ENCODE peak calls at places on chromosomes 7 and 10, in six cellular contexts. J, O, X, G, K and I are unnamed samples. For H3K27me3, the result is how much of the 10 kb centered on the place peaks cover.

GRCh38 chr7:30379131-30379530 is 94.7 kb downstream of the ZNRF2 start:
- DNase-seq in G (no peak), O (no peak), X (no peak), K (no peak), J (peak), I (no peak)

GRCh38 chr10:68231916-68232315 is at the start of gene ATOH7:
- DNase-seq in X (no peak), J (no peak), K (no peak), G (no peak), O (no peak), I (no peak)

GRCh38 chr10:71092812-71093391 is 119.5 kb upstream of the UNC5B start:
- DNase-seq in J (no peak), G (no peak), O (no peak), X (no peak), K (no peak), I (no peak)

GRCh38 chr7:98372993-98373392 is 27.9 kb downstream of the BAIAP2L1 start:
- DNase-seq in K (no peak), O (no peak), X (peak), G (no peak), J (peak), I (no peak)

GRCh38 chr7:36286241-36286640 is 103.4 kb upstream of the ANLN start:
- DNase-seq in K (no peak), J (no peak), G (peak), X (no peak), O (no peak), I (peak)

GRCh38 chr7:96388166-96388565 is 66.3 kb upstream of the SLC25A13 start:
- DNase-seq in X (peak), J (peak), K (no peak), O (peak), G (no peak), I (no peak)

GRCh38 chr7:123594813-123595241 is 6.8 kb upstream of the ASB15 start:
- DNase-seq in X (no peak), J (peak), G (no peak), K (no peak), O (no peak), I (no peak)

GRCh38 chr7:149824301-149824741 is 13.9 kb upstream of the ZNF862 start:
- DNase-seq in K (no peak), G (no peak), O (no peak), J (no peak), X (no peak), I (no peak)

GRCh38 chr10:62779487-62780248 is 24.9 kb upstream of the ADO start:
- DNase-seq in G (peak), O (no peak), X (peak), K (no peak), J (peak), I (peak)

GRCh38 chr10:71650397-71650796 is 69.2 kb downstream of the C10orf105 start:
- DNase-seq in J (no peak), G (no peak), X (no peak), O (no peak), K (no peak), I (no peak)

GRCh38 chr10:50461834-50462233 is 161.9 kb downstream of the SGMS1 start:
- DNase-seq in X (no peak), G (no peak), O (no peak), J (no peak), K (no peak), I (no peak)
- H3K27ac ChIP-seq in X (no peak), G (no peak), O (no peak), J (no peak), K (no peak), I (no peak)

GRCh38 chr7:138369797-138370196 is 90.3 kb upstream of the TRIM24 start:
- DNase-seq in O (no peak), X (no peak), J (no peak), K (no peak), G (no peak), I (no peak)

GRCh38 chr7:138378741-138379559 is 81.1 kb upstream of the TRIM24 start:
- DNase-seq in O (no peak), G (no peak), J (no peak), X (no peak), K (no peak), I (no peak)

GRCh38 chr7:138370956-138371355 is 89.1 kb upstream of the TRIM24 start:
- DNase-seq in X (peak), O (no peak), J (no peak), G (no peak), K (no peak), I (no peak)

DNA sequence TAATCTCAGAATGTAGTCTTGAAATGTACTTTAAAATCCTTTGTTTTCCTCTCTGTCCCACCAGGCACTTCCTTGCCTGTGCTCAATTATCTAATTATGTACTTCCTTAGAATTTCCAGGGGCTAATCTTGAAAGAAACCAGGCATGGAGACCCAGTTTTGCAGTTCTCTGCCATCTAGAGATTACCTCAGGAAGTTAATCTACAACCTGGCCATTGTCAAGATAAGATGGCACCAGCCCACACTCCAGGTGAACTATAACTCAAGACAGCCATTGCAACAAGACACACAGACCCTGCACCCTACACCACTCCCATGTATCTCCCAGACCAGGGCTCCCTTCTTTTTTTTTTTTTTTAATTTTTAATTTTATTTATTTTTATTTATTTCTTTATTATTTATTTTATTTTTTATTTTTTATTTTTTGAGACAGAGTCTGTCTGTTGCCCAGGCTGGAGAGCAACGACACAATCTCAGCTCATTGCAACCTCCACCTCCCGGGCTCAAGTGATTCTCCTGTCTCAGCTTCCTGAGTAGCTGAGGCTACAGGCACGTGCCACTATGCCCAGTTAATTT is 85.9 kb upstream of the TRIM24 start:
- DNase-seq in X (no peak), O (no peak), K (no peak), J (no peak), G (no peak), I (no peak)
- H3K27me3 ChIP-seq in X (under half), O (under half), K (under half), J (under half), G (under half), I (under half)

GRCh38 chr10:8053446-8054242 is 844 bp upstream of the GATA3 start:
- DNase-seq in G (peak), K (peak), J (peak), X (peak), O (peak), I (peak)

GRCh38 chr10:8051851-8052257 is 2.6 kb upstream of the GATA3 start:
- DNase-seq in G (no peak), J (no peak), K (no peak), X (no peak), O (no peak), I (no peak)

GRCh38 chr10:8054243-8054497 is 318 bp upstream of the GATA3 start:
- DNase-seq in X (peak), K (no peak), J (peak), O (no peak), G (no peak), I (no peak)

GRCh38 chr10:8052344-8052969 is 2.0 kb upstream of the GATA3 start:
- DNase-seq in O (no peak), G (no peak), K (no peak), X (no peak), J (no peak), I (no peak)

DNA sequence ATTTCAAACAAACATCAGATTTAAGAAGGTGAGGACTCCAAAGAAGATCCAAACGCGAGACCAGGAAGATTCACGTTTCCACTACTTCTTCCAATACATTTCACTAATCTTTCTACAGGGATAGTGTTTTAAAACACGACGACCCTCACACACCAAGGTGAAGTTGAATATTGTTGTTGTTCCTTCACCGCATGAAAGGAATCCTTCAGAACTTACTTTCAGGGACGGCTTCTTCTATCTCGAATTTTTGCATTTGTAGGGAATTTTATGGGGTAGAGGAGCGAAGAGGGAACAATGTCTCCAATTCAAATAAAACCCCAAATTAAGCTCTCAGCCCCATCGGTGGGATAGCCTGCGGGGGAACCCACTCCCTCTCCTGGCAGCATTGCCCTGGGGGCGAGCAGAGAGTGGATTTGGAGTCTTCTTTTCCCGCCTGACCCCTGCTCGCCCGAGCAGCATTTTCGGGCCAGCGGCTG is 1.5 kb upstream of the GATA3 start:
- DNase-seq in O (no peak), J (no peak), X (no peak), K (no peak), G (no peak), I (no peak)
- H3K4me3 ChIP-seq in O (peak), J (peak), X (no peak), K (no peak), G (no peak), I (peak)

GRCh38 chr7:74482629-74483401 is 29.1 kb downstream of the GTF2IRD1 start:
- DNase-seq in K (no peak), X (peak), J (peak), G (no peak), O (peak), I (no peak)
- H3K27ac ChIP-seq in K (peak), X (peak), J (peak), G (no peak), O (peak), I (no peak)

DNA sequence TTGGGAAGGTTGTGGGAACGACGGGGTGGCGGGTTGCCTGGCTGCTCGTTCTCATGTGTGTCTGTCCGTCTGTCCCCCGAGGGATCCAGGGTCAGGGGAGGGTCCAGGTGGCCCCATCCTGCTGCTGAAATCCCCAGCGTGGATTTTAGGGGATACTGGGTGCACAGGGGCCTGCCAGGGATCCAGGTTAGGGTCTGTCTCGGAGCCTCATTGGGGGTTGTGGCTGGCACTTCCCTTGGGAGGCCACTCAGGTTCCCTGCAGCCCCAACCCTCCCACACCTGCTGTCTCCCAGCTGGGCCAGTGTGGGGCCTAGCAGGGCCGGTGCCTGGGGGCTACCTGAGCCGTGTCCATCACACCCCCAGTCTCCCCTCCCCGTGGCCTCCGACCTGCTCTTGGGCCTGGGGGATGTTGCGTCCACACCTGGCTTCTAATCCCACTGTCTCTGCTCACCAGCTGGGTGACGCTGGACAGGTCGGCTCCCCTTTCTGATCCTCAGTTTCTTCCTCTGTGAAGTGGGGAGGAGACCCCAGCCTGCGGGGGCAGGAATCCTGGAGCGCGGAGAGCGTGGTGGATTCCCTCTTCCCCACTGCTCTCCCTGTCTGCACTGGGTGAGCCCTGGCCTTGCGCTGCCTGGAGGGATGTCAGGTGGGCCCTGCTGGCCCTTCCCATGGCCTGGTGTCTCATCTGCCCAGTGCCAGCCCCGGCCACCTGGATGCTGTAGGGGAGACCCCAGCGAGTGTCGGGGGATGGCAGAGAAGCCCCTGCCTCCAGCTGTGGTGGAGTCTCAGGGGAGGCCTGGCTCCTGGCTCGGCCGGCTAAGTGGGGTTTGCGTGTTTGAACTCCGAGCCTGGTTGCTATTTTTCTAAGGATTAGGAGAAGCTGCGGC is 81.6 kb downstream of the UNCX start:
- DNase-seq in K (no peak), X (no peak), O (no peak), J (no peak), G (no peak), I (no peak)
- H3K27me3 ChIP-seq in K (under half), X (under half), O (under half), J (under half), G (under half), I (under half)

DNA sequence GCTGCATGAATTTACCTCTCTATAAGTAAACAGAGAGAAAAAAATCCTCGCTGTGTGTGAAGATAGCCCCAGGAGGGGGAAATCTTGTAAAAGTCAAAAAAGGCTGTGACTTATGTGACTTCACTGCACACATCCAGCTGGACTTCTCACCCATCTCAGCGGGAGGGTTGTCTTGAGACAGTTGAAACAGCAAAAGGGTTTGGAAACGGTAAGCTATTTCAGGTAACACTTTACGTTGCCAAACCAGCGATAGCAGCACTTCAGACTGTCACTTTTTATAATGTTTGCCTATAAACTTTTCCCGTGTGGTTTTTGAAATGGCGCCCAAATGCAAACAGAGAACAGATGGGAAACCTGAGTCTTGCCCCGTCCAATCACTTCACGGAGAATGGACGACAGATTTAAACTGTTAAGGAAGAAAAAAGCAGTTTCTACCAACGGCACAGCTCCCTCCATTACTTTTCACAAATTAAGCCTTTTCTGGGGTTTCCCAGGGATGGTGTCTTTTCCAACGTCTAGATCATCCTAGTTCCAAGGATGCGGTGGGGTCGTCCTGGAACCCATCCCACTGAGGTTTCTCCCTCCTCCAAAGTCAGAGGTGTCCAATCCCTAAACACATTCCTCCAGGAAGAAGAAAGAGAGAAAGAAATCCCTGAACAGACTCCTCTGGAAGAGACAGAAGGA is 25.2 kb downstream of the FGFR2 start:
- DNase-seq in J (no peak), O (no peak), K (no peak), G (no peak), X (no peak), I (no peak)
- H3K4me3 ChIP-seq in J (no peak), O (no peak), K (no peak), G (no peak), X (no peak), I (no peak)

DNA sequence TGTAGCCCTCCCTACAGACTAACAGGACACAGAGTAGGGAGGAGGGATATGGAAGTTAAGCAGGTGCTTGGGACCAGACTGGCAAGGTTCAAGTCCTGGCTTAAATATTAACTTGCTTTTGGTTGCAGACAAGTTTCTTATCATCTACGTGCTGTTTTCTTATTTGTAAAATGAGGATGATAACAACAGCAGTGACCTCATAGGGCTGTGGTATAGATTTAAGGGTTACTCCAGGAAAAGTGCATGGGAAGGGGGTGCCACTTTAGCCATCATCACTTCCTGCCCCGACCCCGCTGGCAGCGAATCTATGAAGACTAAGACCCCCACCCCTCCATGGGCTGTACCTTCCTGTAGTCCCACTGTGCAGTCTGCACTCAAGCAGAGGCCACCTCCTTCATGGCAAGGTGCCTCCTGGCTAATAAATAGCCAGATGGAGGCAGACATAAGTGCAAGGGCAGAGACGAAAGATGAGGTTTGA is 250.2 kb downstream of the COBL start:
- DNase-seq in O (no peak), K (no peak), J (no peak), G (no peak), X (no peak), I (no peak)
- H3K27ac ChIP-seq in O (no peak), K (no peak), J (no peak), G (no peak), X (no peak), I (no peak)